ENCODE peak calls at places on chromosomes 11 and 22, in six cellular contexts. P is IMR-90, C is A549, R is K562, V is HepG2, N is GM12878. B is an unnamed sample.

GRCh38 chr11:64919627-64920026 is 2.6 kb upstream of the ATG2A start:
- DNase-seq in P (no peak), C (no peak), R (no peak), V (no peak), N (no peak), B (no peak)

GRCh38 chr11:86153439-86153838 is 84.6 kb upstream of the PICALM start:
- DNase-seq in P (no peak), C (no peak), R (no peak), V (no peak), N (no peak), B (no peak)

GRCh38 chr11:76592025-76592914 is 78.3 kb downstream of the LRRC32 start:
- DNase-seq in P (no peak), C (no peak), R (no peak), V (no peak), N (no peak), B (no peak)

GRCh38 chr11:65422633-65423515 is at the start of gene NEAT1:
- DNase-seq in P (peak), C (no peak), R (peak), V (peak), N (no peak), B (peak)

GRCh38 chr11:130581631-130582030 is 133.2 kb downstream of the ADAMTS15 start:
- DNase-seq in P (peak), C (no peak), R (no peak), V (no peak), N (no peak), B (no peak)

GRCh38 chr11:1925373-1926155 is 6.1 kb downstream of the TNNT3 start:
- DNase-seq in P (no peak), C (no peak), R (no peak), V (no peak), N (no peak), B (peak)

GRCh38 chr11:61892085-61892370 is 683 bp upstream of the FADS3 start:
- DNase-seq in P (no peak), C (no peak), R (no peak), V (no peak), N (no peak), B (no peak)

GRCh38 chr11:96755209-96755608 is 365.4 kb downstream of the JRKL start:
- DNase-seq in P (no peak), C (no peak), R (no peak), V (no peak), N (no peak), B (no peak)

GRCh38 chr11:72807021-72807693 is 7.1 kb upstream of the ATG16L2 start:
- DNase-seq in P (peak), C (no peak), R (no peak), V (peak), N (no peak), B (no peak)

GRCh38 chr11:74278721-74279148 is 32.7 kb downstream of the P4HA3 start:
- DNase-seq in P (peak), C (peak), R (no peak), V (no peak), N (no peak), B (no peak)

GRCh38 chr22:26023104-26023775 is 146.0 kb upstream of the SEZ6L start:
- DNase-seq in P (no peak), C (no peak), R (no peak), V (no peak), N (no peak), B (no peak)

GRCh38 chr22:47793304-47794101 is 1031.1 kb downstream of the TBC1D22A start:
- DNase-seq in P (no peak), C (no peak), R (no peak), V (no peak), N (no peak), B (no peak)

GRCh38 chr11:104352036-104352435 is 188.1 kb upstream of the PDGFD start:
- DNase-seq in P (no peak), C (no peak), R (no peak), V (no peak), N (no peak), B (no peak)

GRCh38 chr11:122917311-122917710 is 34.8 kb downstream of the JHY start:
- DNase-seq in P (peak), C (no peak), R (no peak), V (no peak), N (no peak), B (no peak)

GRCh38 chr22:32628626-32629587 is 154.3 kb downstream of the FBXO7 start:
- DNase-seq in P (peak), C (no peak), R (no peak), V (peak), N (no peak), B (no peak)

GRCh38 chr11:58963551-58964075 is 24.3 kb downstream of the GLYATL1 start:
- DNase-seq in P (peak), C (no peak), R (no peak), V (no peak), N (no peak), B (peak)

GRCh38 chr11:119006696-119007095 is 8.8 kb downstream of the CENATAC start:
- DNase-seq in P (no peak), C (no peak), R (no peak), V (no peak), N (no peak), B (no peak)

GRCh38 chr11:107545101-107545514 is 20.4 kb downstream of the ALKBH8 start:
- DNase-seq in P (peak), C (no peak), R (no peak), V (no peak), N (no peak), B (no peak)

GRCh38 chr11:27673979-27674663 is 26.1 kb downstream of the BDNF start:
- DNase-seq in P (no peak), C (no peak), R (no peak), V (no peak), N (no peak), B (peak)

GRCh38 chr11:58900479-58901420 is 38.5 kb upstream of the GLYATL1 start:
- DNase-seq in P (peak), C (peak), R (peak), V (peak), N (peak), B (peak)

GRCh38 chr22:47201996-47202818 is 439.8 kb downstream of the TBC1D22A start:
- DNase-seq in P (no peak), C (no peak), R (no peak), V (no peak), N (no peak), B (no peak)

GRCh38 chr11:746289-747175 is 732 bp upstream of the TALDO1 start:
- DNase-seq in P (peak), C (no peak), R (no peak), V (no peak), N (no peak), B (no peak)

GRCh38 chr22:40714514-40714966 is 35.3 kb downstream of the MCHR1 start:
- DNase-seq in P (peak), C (no peak), R (no peak), V (peak), N (no peak), B (no peak)

GRCh38 chr22:19174106-19175025 is 4.2 kb downstream of the SLC25A1 start:
- DNase-seq in P (peak), C (no peak), R (no peak), V (peak), N (peak), B (no peak)

GRCh38 chr11:72430743-72431570 is 3.4 kb downstream of the CLPB start:
- DNase-seq in P (peak), C (peak), R (peak), V (peak), N (no peak), B (peak)

GRCh38 chr11:107719062-107719461 is 7.2 kb upstream of the SLN start:
- DNase-seq in P (no peak), C (no peak), R (no peak), V (no peak), N (no peak), B (no peak)

GRCh38 chr11:20049231-20049630 is 111.0 kb downstream of the DBX1 start:
- DNase-seq in P (no peak), C (no peak), R (no peak), V (no peak), N (no peak), B (no peak)

GRCh38 chr11:48261600-48261999 is 2.1 kb upstream of the OR4X1 start:
- DNase-seq in P (no peak), C (no peak), R (no peak), V (no peak), N (no peak), B (no peak)

GRCh38 chr11:129828301-129828836 is 12.7 kb downstream of the TMEM45B start:
- DNase-seq in P (no peak), C (no peak), R (no peak), V (peak), N (no peak), B (no peak)

GRCh38 chr22:17596226-17596625 is 32.3 kb downstream of the ATP6V1E1 start:
- DNase-seq in P (no peak), C (no peak), R (no peak), V (no peak), N (no peak), B (no peak)

GRCh38 chr11:115362997-115363396 is 141.2 kb downstream of the CADM1 start:
- DNase-seq in P (no peak), C (no peak), R (no peak), V (no peak), N (no peak), B (no peak)

DNA sequence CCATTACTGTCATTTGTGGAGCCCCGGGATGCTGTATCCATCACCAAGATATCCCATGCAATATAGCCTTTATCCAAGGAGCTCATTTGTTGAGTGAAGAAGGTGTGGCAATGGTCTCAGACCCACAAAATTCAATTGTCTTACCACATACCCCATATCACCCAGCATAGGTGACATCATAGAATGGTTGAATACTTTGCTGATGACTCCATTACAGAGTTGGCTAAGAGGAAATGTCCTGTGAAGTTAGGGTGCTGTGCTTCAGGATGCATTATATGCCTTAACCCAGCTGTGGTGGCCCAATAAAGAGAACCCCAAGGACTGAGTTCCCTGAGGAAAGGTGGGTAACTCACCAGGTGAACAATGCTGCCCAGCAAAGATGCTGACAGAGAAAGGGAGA is 113.7 kb downstream of the EFCAB6 start:
- DNase-seq in P (no peak), C (no peak), R (no peak), V (no peak), N (no peak), B (no peak)
- TF ChIP-seq SMC3 in P (no peak), C (no peak), R (no peak), V (no peak), N (no peak), B (no peak)

DNA sequence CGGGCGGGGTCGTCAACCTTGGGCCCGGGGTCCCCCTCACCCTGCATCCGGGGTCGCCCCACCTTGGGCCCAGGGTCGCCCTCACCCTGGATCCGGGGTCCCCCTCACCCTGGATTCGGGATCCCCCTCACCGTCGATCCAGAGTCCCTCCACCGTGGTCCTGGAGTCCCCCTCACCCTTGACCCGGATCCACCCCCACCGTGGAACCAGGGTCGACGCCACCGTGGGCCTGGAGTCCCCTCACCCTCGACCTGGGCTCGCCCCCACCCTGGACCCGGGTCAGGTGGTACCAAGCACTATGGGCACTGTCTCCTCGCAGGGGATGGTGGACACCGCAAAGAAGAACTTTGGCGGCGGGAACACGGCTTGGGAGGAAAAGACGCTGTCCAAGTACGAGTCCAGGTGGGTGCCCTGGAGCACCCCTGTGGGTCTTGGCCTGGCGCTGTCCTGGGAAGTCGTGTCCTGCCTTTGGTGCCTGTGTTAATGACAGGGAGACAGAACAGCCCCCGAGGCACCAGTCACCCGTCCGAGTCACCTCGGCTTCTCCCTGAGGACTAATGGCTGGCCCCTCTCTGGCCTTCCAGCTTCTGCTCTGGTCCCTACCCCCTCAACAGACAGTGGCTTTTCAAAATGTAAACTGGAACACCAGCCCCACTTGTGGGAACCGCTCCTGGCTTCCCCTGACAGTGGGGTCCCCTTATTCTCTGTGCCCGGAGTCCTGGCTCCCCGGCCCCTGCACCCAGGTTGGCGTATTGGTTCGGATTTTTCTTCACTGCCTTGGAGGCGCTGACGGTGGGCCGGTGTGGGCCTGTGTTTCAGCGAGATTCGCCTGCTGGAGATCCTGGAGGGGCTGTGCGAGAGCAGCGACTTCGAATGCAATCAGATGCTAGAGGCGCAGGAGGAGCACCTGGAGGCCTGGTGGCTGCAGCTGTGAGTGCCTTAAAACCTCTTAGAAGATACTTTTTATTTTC is 762 bp downstream of the CRELD2 start:
- DNase-seq in P (no peak), C (no peak), R (peak), V (no peak), N (no peak), B (peak)
- TF ChIP-seq SMC3 in P (no peak), C (no peak), R (no peak), V (no peak), N (no peak), B (no peak)

GRCh38 chr11:120608760-120609211 is 97.2 kb downstream of the GRIK4 start:
- DNase-seq in P (no peak), C (no peak), R (no peak), V (no peak), N (no peak), B (no peak)

GRCh38 chr11:120613264-120614226 is 102.0 kb downstream of the GRIK4 start:
- DNase-seq in P (no peak), C (no peak), R (no peak), V (no peak), N (peak), B (no peak)

GRCh38 chr11:120610101-120610500 is 98.6 kb downstream of the GRIK4 start:
- DNase-seq in P (no peak), C (no peak), R (no peak), V (no peak), N (no peak), B (no peak)

GRCh38 chr11:120611576-120611975 is 100.0 kb downstream of the GRIK4 start:
- DNase-seq in P (no peak), C (no peak), R (no peak), V (no peak), N (no peak), B (no peak)

GRCh38 chr11:120612363-120613263 is 101.1 kb downstream of the GRIK4 start:
- DNase-seq in P (peak), C (peak), R (no peak), V (peak), N (peak), B (no peak)
- TF ChIP-seq SMC3 in P (no peak), C (no peak), R (no peak), V (no peak), N (peak), B (no peak)

GRCh38 chr11:12282676-12283075 is 94.7 kb upstream of the PARVA start:
- DNase-seq in P (no peak), C (no peak), R (no peak), V (no peak), N (no peak), B (no peak)

GRCh38 chr11:12281571-12282478 is 95.5 kb upstream of the PARVA start:
- DNase-seq in P (peak), C (peak), R (peak), V (peak), N (peak), B (peak)

GRCh38 chr11:12280199-12280837 is 97.1 kb upstream of the PARVA start:
- DNase-seq in P (no peak), C (no peak), R (no peak), V (no peak), N (no peak), B (no peak)

GRCh38 chr11:12279672-12280108 is 97.7 kb upstream of the PARVA start:
- DNase-seq in P (no peak), C (no peak), R (no peak), V (no peak), N (no peak), B (no peak)

GRCh38 chr11:12280838-12281565 is 96.4 kb upstream of the PARVA start:
- DNase-seq in P (peak), C (no peak), R (no peak), V (no peak), N (no peak), B (peak)
- TF ChIP-seq SMC3 in P (no peak), C (no peak), R (no peak), V (no peak), N (no peak), B (no peak)

GRCh38 chr22:35443338-35443737 is 43.4 kb downstream of the MCM5 start:
- DNase-seq in P (no peak), C (no peak), R (no peak), V (no peak), N (no peak), B (no peak)
- TF ChIP-seq SMC3 in P (no peak), C (no peak), R (no peak), V (no peak), N (no peak), B (no peak)

GRCh38 chr11:32005786-32006406 is 85.0 kb upstream of the RCN1 start:
- DNase-seq in P (peak), C (no peak), R (no peak), V (no peak), N (no peak), B (no peak)

GRCh38 chr11:32008879-32009548 is 81.9 kb upstream of the RCN1 start:
- DNase-seq in P (no peak), C (no peak), R (no peak), V (no peak), N (no peak), B (no peak)

GRCh38 chr11:32003335-32003734 is 87.5 kb upstream of the RCN1 start:
- DNase-seq in P (no peak), C (no peak), R (no peak), V (no peak), N (no peak), B (no peak)

GRCh38 chr11:32002311-32002710 is 88.6 kb upstream of the RCN1 start:
- DNase-seq in P (no peak), C (no peak), R (no peak), V (no peak), N (no peak), B (no peak)

DNA sequence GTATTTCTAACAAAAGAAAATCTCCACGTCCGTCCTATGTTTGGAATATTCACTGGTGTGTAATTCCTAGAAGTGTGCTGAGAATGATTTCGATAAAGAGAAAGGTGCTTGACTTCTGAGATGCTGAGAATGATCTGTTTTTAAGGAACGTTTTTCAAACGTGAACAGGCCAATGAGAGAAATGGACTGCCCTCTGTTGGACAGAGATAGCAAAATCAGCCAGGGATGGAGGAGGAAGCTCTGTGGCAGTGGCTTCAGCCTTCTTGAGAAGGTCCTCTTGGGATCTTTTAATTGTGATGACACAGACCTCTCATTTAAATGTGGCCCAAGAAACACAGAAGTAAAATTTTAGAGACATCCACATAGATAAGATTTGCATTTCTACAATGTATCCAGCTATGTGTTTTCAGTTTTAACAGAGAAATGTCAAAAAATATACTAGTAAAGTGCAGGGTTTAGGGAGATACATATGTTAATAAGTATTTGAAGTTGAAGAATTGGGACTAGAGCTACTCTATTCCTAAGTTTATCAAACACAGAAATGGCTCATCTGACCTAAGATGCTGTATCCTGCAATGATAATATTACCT is 84.0 kb upstream of the RCN1 start:
- DNase-seq in P (peak), C (peak), R (peak), V (peak), N (peak), B (peak)
- TF ChIP-seq SMC3 in P (peak), C (peak), R (peak), V (peak), N (peak), B (peak)

GRCh38 chr11:9273430-9274336 is 8.5 kb upstream of the DENND5A start:
- DNase-seq in P (peak), C (no peak), R (no peak), V (no peak), N (no peak), B (no peak)

GRCh38 chr11:9277176-9277575 is 12.0 kb upstream of the DENND5A start:
- DNase-seq in P (no peak), C (no peak), R (no peak), V (no peak), N (no peak), B (no peak)

GRCh38 chr11:9274499-9275228 is 9.5 kb upstream of the DENND5A start:
- DNase-seq in P (no peak), C (no peak), R (no peak), V (no peak), N (no peak), B (no peak)

GRCh38 chr11:9280655-9281301 is 15.6 kb upstream of the DENND5A start:
- DNase-seq in P (peak), C (no peak), R (no peak), V (no peak), N (peak), B (no peak)

GRCh38 chr11:9276571-9276970 is 11.4 kb upstream of the DENND5A start:
- DNase-seq in P (no peak), C (no peak), R (no peak), V (no peak), N (no peak), B (no peak)
- TF ChIP-seq SMC3 in P (no peak), C (peak), R (no peak), V (no peak), N (no peak), B (no peak)

DNA sequence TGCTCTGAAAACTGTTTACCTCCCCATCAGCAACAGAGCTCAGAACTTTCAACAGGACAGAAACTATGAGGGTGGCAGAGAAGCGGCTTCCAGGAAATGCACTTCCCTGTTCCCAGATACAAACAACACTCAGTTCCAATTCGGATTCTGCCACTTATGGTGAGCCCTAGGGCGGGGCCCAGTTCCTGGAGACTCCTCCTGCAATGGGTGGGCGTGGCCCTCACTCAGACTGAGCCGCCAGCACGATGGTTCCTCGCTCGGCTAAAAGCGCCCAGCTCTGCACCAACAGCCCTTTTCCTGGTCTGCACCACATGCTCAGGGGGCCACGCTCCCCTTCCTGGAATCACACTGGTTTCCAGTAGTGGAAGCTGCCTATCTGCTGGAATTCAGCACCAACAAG is 314.1 kb downstream of the CTTN start:
- DNase-seq in P (no peak), C (no peak), R (peak), V (no peak), N (no peak), B (no peak)
- TF ChIP-seq SMC3 in P (no peak), C (no peak), R (no peak), V (no peak), N (no peak), B (no peak)

B was measured in SK-N-SH.